ENCODE peak calls at places on chromosomes 5 and 9, in eight cellular contexts. K is germinal center; H is CD8-positive, alpha-beta memory T cell; E is activated CD4-positive, CD25-positive, alpha-beta regulatory T cell; F is activated naive CD8-positive, alpha-beta T cell treated with anti-CD3 and anti-CD28 coated beads, Interleukin-2, amount 50 U/mL, for 24 hours; N is neural crest cell; W is fibroblast of lung; B is fibroblast of the aortic adventitia. Y is an unnamed sample.

GRCh38 chr5:13627673-13628454 is 316.6 kb downstream of the DNAH5 start:
- DNase-seq in N (no peak), F (no peak), E (no peak), K (no peak), W (no peak), H (no peak), B (no peak), Y (no peak)

GRCh38 chr9:136093995-136094881 is 851 bp downstream of the NACC2 start:
- DNase-seq in F (peak), B (peak), E (peak), N (no peak), W (peak), H (peak), K (peak), Y (peak)

GRCh38 chr9:83441390-83441789 is 96.8 kb downstream of the FRMD3 start:
- DNase-seq in F (no peak), E (no peak), N (no peak), B (peak), K (no peak), W (no peak), H (no peak), Y (no peak)

GRCh38 chr5:139667001-139667729 is 19.0 kb downstream of the CXXC5 start:
- DNase-seq in W (no peak), K (no peak), B (no peak), H (no peak), E (no peak), N (no peak), F (no peak), Y (no peak)

GRCh38 chr9:89732295-89732951 is 127.6 kb downstream of the GADD45G start:
- DNase-seq in K (no peak), F (no peak), B (no peak), H (no peak), W (no peak), N (no peak), E (no peak), Y (no peak)

GRCh38 chr5:16574789-16575785 is 41.7 kb downstream of the RETREG1 start:
- DNase-seq in E (no peak), B (peak), H (no peak), N (no peak), K (no peak), F (no peak), W (peak), Y (no peak)

GRCh38 chr5:126403871-126404270 is 19.3 kb upstream of the GRAMD2B start:
- DNase-seq in B (peak), F (no peak), W (no peak), K (no peak), H (no peak), E (no peak), N (no peak), Y (no peak)

GRCh38 chr9:108953983-108954574 is 19.9 kb downstream of the ABITRAM start:
- DNase-seq in H (no peak), B (peak), K (peak), F (no peak), N (no peak), W (peak), E (no peak), Y (no peak)

GRCh38 chr5:135007749-135008363 is 26.2 kb downstream of the PITX1 start:
- DNase-seq in E (no peak), H (no peak), K (peak), N (no peak), F (no peak), W (no peak), B (no peak), Y (no peak)